ENCODE peak calls at places on chromosomes 7 and 10, in eight cellular contexts. Q, O, H, T, D, C, B and W are unnamed samples.

GRCh38 chr10:133336131-133337078 is at the start of gene CALY:
- DNase-seq in Q (no peak), O (peak; percentile 77), H (peak; percentile 62), T (peak; percentile 59), D (no peak), C (peak; percentile 45), B (peak; percentile 68), W (no peak)

GRCh38 chr10:80900661-80901060 is 363.0 kb downstream of the SH2D4B start:
- DNase-seq in Q (no peak), O (no peak), H (no peak), T (no peak), D (no peak), C (no peak), B (no peak), W (no peak)

GRCh38 chr7:45591101-45591906 is 17.1 kb downstream of the ADCY1 start:
- DNase-seq in Q (no peak), O (peak; percentile 43), H (no peak), T (peak; percentile 17), D (no peak), C (no peak), B (no peak), W (peak; percentile 56)

GRCh38 chr7:85104432-85105205 is 82.2 kb downstream of the SEMA3D start:
- DNase-seq in Q (no peak), O (no peak), H (no peak), T (no peak), D (no peak), C (no peak), B (no peak), W (no peak)

GRCh38 chr7:141200191-141201108 is 126.6 kb downstream of the TMEM178B start:
- DNase-seq in Q (no peak), O (no peak), H (no peak), T (no peak), D (no peak), C (no peak), B (no peak), W (no peak)

GRCh38 chr7:27113991-27114866 is 11.7 kb upstream of the HOXA2 start:
- DNase-seq in Q (no peak), O (peak; percentile 52), H (peak; percentile 52), T (no peak), D (no peak), C (no peak), B (peak; percentile 80), W (peak; percentile 89)

GRCh38 chr7:2438775-2439174 is 35.4 kb downstream of the CHST12 start:
- DNase-seq in Q (no peak), O (no peak), H (no peak), T (no peak), D (no peak), C (no peak), B (no peak), W (no peak)

GRCh38 chr7:100369105-100369504 is 4.2 kb upstream of the PILRA start:
- DNase-seq in Q (no peak), O (no peak), H (peak; percentile 75), T (peak; percentile 58), D (no peak), C (peak; percentile 90), B (no peak), W (peak; percentile 83)

GRCh38 chr7:71710442-71710841 is 578.5 kb downstream of the GALNT17 start:
- DNase-seq in Q (no peak), O (no peak), H (no peak), T (no peak), D (no peak), C (no peak), B (no peak), W (no peak)

GRCh38 chr10:31000867-31001266 is 30.8 kb downstream of the ZNF438 start:
- DNase-seq in Q (no peak), O (no peak), H (no peak), T (no peak), D (no peak), C (no peak), B (no peak), W (no peak)

GRCh38 chr10:4397337-4397736 is 428.7 kb upstream of the AKR1E2 start:
- DNase-seq in Q (no peak), O (no peak), H (no peak), T (no peak), D (no peak), C (no peak), B (no peak), W (no peak)

GRCh38 chr7:27873981-27874957 is 134.3 kb downstream of the TAX1BP1 start:
- DNase-seq in Q (no peak), O (no peak), H (peak; percentile 49), T (peak; percentile 86), D (peak; percentile 41), C (peak; percentile 69), B (peak; percentile 7), W (no peak)

GRCh38 chr7:31192996-31193395 is 140.9 kb downstream of the ADCYAP1R1 start:
- DNase-seq in Q (no peak), O (peak; percentile 84), H (peak; percentile 31), T (peak; percentile 73), D (no peak), C (peak; percentile 55), B (peak; percentile 66), W (no peak)

GRCh38 chr10:33612116-33612515 is 277.6 kb upstream of the NRP1 start:
- DNase-seq in Q (no peak), O (no peak), H (no peak), T (no peak), D (no peak), C (no peak), B (no peak), W (no peak)

GRCh38 chr7:69906309-69906995 is 308.2 kb downstream of the AUTS2 start:
- DNase-seq in Q (no peak), O (no peak), H (no peak), T (no peak), D (no peak), C (no peak), B (no peak), W (no peak)

GRCh38 chr7:1862560-1862959 is 192.5 kb downstream of the ELFN1 start:
- DNase-seq in Q (no peak), O (no peak), H (no peak), T (no peak), D (no peak), C (no peak), B (no peak), W (no peak)

GRCh38 chr10:16545126-16545736 is 23.6 kb upstream of the C1QL3 start:
- DNase-seq in Q (no peak), O (no peak), H (no peak), T (no peak), D (no peak), C (no peak), B (peak; percentile 65), W (no peak)

GRCh38 chr10:49761789-49762565 is at the start of gene OGDHL:
- DNase-seq in Q (no peak), O (peak; percentile 91), H (peak; percentile 27), T (peak; percentile 46), D (peak; percentile 80), C (no peak), B (peak; percentile 33), W (no peak)

GRCh38 chr7:151245360-151246160 is 2.9 kb downstream of the SMARCD3 start:
- DNase-seq in Q (no peak), O (peak; percentile 81), H (peak; percentile 47), T (peak; percentile 49), D (peak; percentile 75), C (peak; percentile 50), B (no peak), W (no peak)

GRCh38 chr7:27179503-27180430 is 5.3 kb downstream of the HOXA11 start:
- DNase-seq in Q (peak; percentile 71), O (peak; percentile 93), H (peak; percentile 87), T (peak; percentile 47), D (no peak), C (peak; percentile 51), B (peak; percentile 85), W (peak; percentile 93)

GRCh38 chr7:143131777-143132176 is at the start of gene PIP:
- DNase-seq in Q (no peak), O (no peak), H (no peak), T (no peak), D (no peak), C (no peak), B (no peak), W (no peak)

GRCh38 chr10:98296514-98296913 is 28.5 kb upstream of the LOXL4 start:
- DNase-seq in Q (no peak), O (no peak), H (no peak), T (no peak), D (no peak), C (no peak), B (no peak), W (peak; percentile 18)

GRCh38 chr10:66167816-66168215 is 758.0 kb upstream of the LRRTM3 start:
- DNase-seq in Q (no peak), O (no peak), H (no peak), T (no peak), D (no peak), C (no peak), B (no peak), W (no peak)

GRCh38 chr7:28055161-28055544 is 125.4 kb downstream of the JAZF1 start:
- DNase-seq in Q (no peak), O (no peak), H (no peak), T (no peak), D (no peak), C (no peak), B (peak; percentile 77), W (no peak)

GRCh38 chr7:138784692-138785091 is 13.1 kb upstream of the TMEM213 start:
- DNase-seq in Q (no peak), O (no peak), H (no peak), T (no peak), D (no peak), C (peak; percentile 79), B (no peak), W (no peak)

GRCh38 chr7:152492952-152493351 is 57.1 kb upstream of the KMT2C start:
- DNase-seq in Q (no peak), O (no peak), H (no peak), T (no peak), D (no peak), C (no peak), B (no peak), W (no peak)

GRCh38 chr10:58919927-58920654 is 256.4 kb upstream of the PHYHIPL start:
- DNase-seq in Q (no peak), O (no peak), H (no peak), T (no peak), D (no peak), C (no peak), B (peak; percentile 72), W (no peak)

GRCh38 chr10:124742418-124743187 is 1.6 kb downstream of the FAM53B start:
- DNase-seq in Q (no peak), O (no peak), H (no peak), T (no peak), D (no peak), C (no peak), B (peak; percentile 47), W (peak; percentile 78)
- H3K4me1 ChIP-seq in Q (peaks cover 60% of the 10 kb centered on the region), O (peaks cover 33% of the 10 kb centered on the region), H (peaks cover 76% of the 10 kb centered on the region), T (peaks cover 76% of the 10 kb centered on the region), D (peaks cover 25% of the 10 kb centered on the region), C (peaks cover 65% of the 10 kb centered on the region), B (peaks cover 32% of the 10 kb centered on the region), W (peaks cover 63% of the 10 kb centered on the region)

GRCh38 chr10:96025566-96025965 is 17.8 kb upstream of the CCNJ start:
- DNase-seq in Q (no peak), O (peak; percentile 52), H (no peak), T (no peak), D (no peak), C (no peak), B (peak; percentile 46), W (no peak)
- TF ChIP-seq CTCF in Q (no peak), O (peak; percentile 73), H (no peak), T (no peak), D (no peak), C (no peak), B (no peak), W (no peak)

GRCh38 chr10:28940158-28940888 is 263.0 kb downstream of the BAMBI start:
- DNase-seq in Q (no peak), O (no peak), H (no peak), T (no peak), D (no peak), C (no peak), B (peak; percentile 77), W (no peak)
- TF ChIP-seq EP300 in Q (no peak), O (no peak), H (no peak), T (no peak), D (no peak), C (no peak), B (no peak), W (no peak)

GRCh38 chr7:74405899-74406512 is 47.7 kb upstream of the GTF2IRD1 start:
- DNase-seq in Q (no peak), O (no peak), H (no peak), T (no peak), D (no peak), C (no peak), B (no peak), W (peak; percentile 36)
- H3K4me1 ChIP-seq in Q (no peaks in the 10 kb centered on the region), O (peaks cover 5% of the 10 kb centered on the region), H (no peaks in the 10 kb centered on the region), T (no peaks in the 10 kb centered on the region), D (no peaks in the 10 kb centered on the region), C (no peaks in the 10 kb centered on the region), B (no peaks in the 10 kb centered on the region), W (no peaks in the 10 kb centered on the region)